ENCODE peak calls at places on chromosomes 13 and 19, in eight cellular contexts. I is CD8-positive, alpha-beta memory T cell; S is A549; H is breast epithelium; W is CD8-positive, alpha-beta T cell; A is ovary; M is endodermal cell; N is small intestine. B is an unnamed sample. For H3K4me1 and H3K9me3, the result is how much of the 10 kb centered on the place peaks cover.

GRCh38 chr13:109243311-109243951 is 543.0 kb downstream of the IRS2 start:
- DNase-seq in I (no peak), S (peak), H (peak), W (no peak), A (no peak), M (peak), N (no peak), B (no peak)

GRCh38 chr19:10625003-10625761 is at the start of gene SLC44A2:
- DNase-seq in I (no peak), S (peak), H (peak), W (no peak), A (peak), M (peak), N (peak), B (no peak)

GRCh38 chr19:11365557-11366117 is 8.8 kb upstream of the SWSAP1 start:
- DNase-seq in I (no peak), S (no peak), H (no peak), W (no peak), A (no peak), M (no peak), N (no peak), B (no peak)

GRCh38 chr19:4431808-4432674 is 25.6 kb downstream of the UBXN6 start:
- DNase-seq in I (no peak), S (no peak), H (no peak), W (no peak), A (no peak), M (peak), N (no peak), B (no peak)

GRCh38 chr13:37409756-37410155 is 188.8 kb downstream of the POSTN start:
- DNase-seq in I (no peak), S (no peak), H (no peak), W (no peak), A (no peak), M (no peak), N (no peak), B (no peak)

GRCh38 chr13:75798353-75799245 is 162.5 kb downstream of the LMO7 start:
- DNase-seq in I (no peak), S (no peak), H (no peak), W (no peak), A (no peak), M (no peak), N (peak), B (no peak)

GRCh38 chr19:38243279-38243673 is 12.9 kb downstream of the PPP1R14A start:
- DNase-seq in I (no peak), S (no peak), H (no peak), W (no peak), A (no peak), M (no peak), N (no peak), B (no peak)

GRCh38 chr19:10961073-10961762 is 388 bp downstream of the SMARCA4 start:
- DNase-seq in I (no peak), S (no peak), H (peak), W (no peak), A (no peak), M (peak), N (no peak), B (no peak)

GRCh38 chr13:36531746-36532486 is 99.6 kb downstream of the CCNA1 start:
- DNase-seq in I (no peak), S (no peak), H (no peak), W (no peak), A (no peak), M (no peak), N (no peak), B (no peak)

GRCh38 chr13:51093574-51093973 is 17.5 kb downstream of the C13orf42 start:
- DNase-seq in I (no peak), S (no peak), H (no peak), W (no peak), A (no peak), M (no peak), N (no peak), B (no peak)

GRCh38 chr13:105665284-105665683 is 870.2 kb downstream of the EFNB2 start:
- DNase-seq in I (no peak), S (no peak), H (no peak), W (no peak), A (no peak), M (no peak), N (no peak), B (no peak)

GRCh38 chr19:31312004-31312403 is 37.2 kb downstream of the TSHZ3 start:
- DNase-seq in I (no peak), S (no peak), H (no peak), W (no peak), A (no peak), M (no peak), N (no peak), B (no peak)

GRCh38 chr13:92390217-92390616 is 836.4 kb upstream of the GPC6 start:
- DNase-seq in I (no peak), S (no peak), H (no peak), W (no peak), A (no peak), M (no peak), N (no peak), B (no peak)

GRCh38 chr19:401836-402535 is 7.0 kb downstream of the C2CD4C start:
- DNase-seq in I (no peak), S (no peak), H (no peak), W (no peak), A (no peak), M (no peak), N (no peak), B (no peak)

GRCh38 chr13:73754727-73755292 is 379.4 kb downstream of the KLF12 start:
- DNase-seq in I (no peak), S (peak), H (no peak), W (no peak), A (no peak), M (no peak), N (peak), B (no peak)

GRCh38 chr19:35292986-35293732 is 1.2 kb downstream of the MAG start:
- DNase-seq in I (no peak), S (no peak), H (no peak), W (no peak), A (no peak), M (peak), N (no peak), B (no peak)

GRCh38 chr13:38777347-38778107 is 90.7 kb downstream of the FREM2 start:
- DNase-seq in I (no peak), S (no peak), H (no peak), W (no peak), A (no peak), M (no peak), N (no peak), B (no peak)

GRCh38 chr13:45575146-45575829 is 40.3 kb downstream of the ERICH6B start:
- DNase-seq in I (no peak), S (no peak), H (no peak), W (no peak), A (no peak), M (no peak), N (no peak), B (no peak)

GRCh38 chr13:107005577-107005976 is 437.6 kb upstream of the ARGLU1 start:
- DNase-seq in I (no peak), S (no peak), H (no peak), W (no peak), A (no peak), M (no peak), N (no peak), B (no peak)

GRCh38 chr19:4578552-4579248 is 19.2 kb upstream of the SEMA6B start:
- DNase-seq in I (no peak), S (no peak), H (no peak), W (no peak), A (no peak), M (no peak), N (no peak), B (no peak)

GRCh38 chr13:110876592-110876991 is 38.3 kb downstream of the ANKRD10 start:
- DNase-seq in I (no peak), S (no peak), H (no peak), W (no peak), A (no peak), M (peak), N (no peak), B (no peak)

GRCh38 chr13:26961890-26962615 is 201.5 kb upstream of the GPR12 start:
- DNase-seq in I (no peak), S (no peak), H (no peak), W (no peak), A (no peak), M (no peak), N (peak), B (no peak)

GRCh38 chr13:75749407-75749806 is 113.3 kb downstream of the LMO7 start:
- DNase-seq in I (no peak), S (no peak), H (no peak), W (no peak), A (no peak), M (no peak), N (no peak), B (no peak)

GRCh38 chr19:31537136-31537535 is 187.9 kb upstream of the TSHZ3 start:
- DNase-seq in I (no peak), S (no peak), H (no peak), W (no peak), A (no peak), M (no peak), N (no peak), B (no peak)

GRCh38 chr19:48510421-48511268 is 990 bp downstream of the LMTK3 start:
- DNase-seq in I (peak), S (no peak), H (peak), W (peak), A (peak), M (peak), N (peak), B (no peak)

GRCh38 chr13:109383683-109384082 is 402.7 kb downstream of the IRS2 start:
- DNase-seq in I (no peak), S (no peak), H (no peak), W (no peak), A (no peak), M (no peak), N (no peak), B (no peak)

GRCh38 chr13:69109891-69110525 is 997.6 kb upstream of the ATXN8OS start:
- DNase-seq in I (no peak), S (no peak), H (no peak), W (no peak), A (no peak), M (peak), N (no peak), B (no peak)

GRCh38 chr19:39833464-39834286 is at the start of gene DYRK1B:
- DNase-seq in I (peak), S (peak), H (peak), W (peak), A (peak), M (peak), N (peak), B (peak)

DNA sequence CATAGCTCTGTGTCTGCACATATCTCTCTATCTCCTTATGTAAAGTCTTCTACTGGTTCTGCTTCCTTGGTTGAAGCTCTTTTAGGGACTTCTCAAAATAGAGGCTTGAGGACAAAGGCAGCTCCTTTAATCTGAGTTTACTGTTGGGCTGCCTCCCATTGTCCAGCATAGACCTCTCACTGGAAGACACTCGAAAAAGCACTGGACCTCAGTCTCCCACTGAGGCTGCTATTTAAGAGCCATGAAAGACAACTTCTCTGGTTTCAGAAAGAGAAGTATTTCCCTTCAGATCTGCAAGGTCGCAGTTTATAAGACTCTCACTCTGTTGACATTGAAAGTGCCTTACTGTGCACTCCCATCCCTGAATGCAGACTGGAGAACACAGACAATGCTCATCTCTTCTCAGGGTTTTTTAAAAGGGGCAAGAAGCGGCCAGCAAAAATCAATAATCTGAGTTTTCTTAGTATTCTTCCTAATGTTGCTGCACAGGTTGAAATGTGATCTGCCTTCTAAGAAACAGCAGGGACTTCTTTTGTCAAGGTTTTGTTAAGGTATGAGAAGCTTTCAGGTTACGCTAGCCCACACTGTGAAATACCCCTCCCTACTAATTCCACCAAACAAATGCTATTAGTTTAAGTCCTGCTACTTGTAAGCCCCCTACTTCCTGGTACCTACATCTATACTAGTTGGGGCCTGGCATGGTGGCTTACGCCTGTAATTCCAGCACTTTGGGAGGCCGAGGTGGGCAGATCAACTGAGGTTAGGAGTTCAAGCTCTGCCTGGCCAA is 450.0 kb upstream of the SLC10A2 start:
- DNase-seq in I (no peak), S (no peak), H (no peak), W (no peak), A (no peak), M (peak), N (no peak), B (no peak)
- H3K27ac ChIP-seq in I (no peak), S (no peak), H (no peak), W (no peak), A (no peak), M (peak), N (no peak), B (no peak)

GRCh38 chr13:40961224-40961623 is 57.9 kb downstream of the ELF1 start:
- DNase-seq in I (no peak), S (no peak), H (no peak), W (no peak), A (no peak), M (no peak), N (no peak), B (no peak)

GRCh38 chr13:40963927-40964326 is 55.2 kb downstream of the ELF1 start:
- DNase-seq in I (no peak), S (peak), H (no peak), W (no peak), A (no peak), M (no peak), N (peak), B (no peak)

GRCh38 chr13:40958655-40959054 is 60.5 kb downstream of the ELF1 start:
- DNase-seq in I (no peak), S (no peak), H (no peak), W (no peak), A (no peak), M (no peak), N (no peak), B (no peak)

GRCh38 chr13:40960721-40961120 is 58.4 kb downstream of the ELF1 start:
- DNase-seq in I (no peak), S (no peak), H (no peak), W (no peak), A (no peak), M (no peak), N (no peak), B (no peak)

DNA sequence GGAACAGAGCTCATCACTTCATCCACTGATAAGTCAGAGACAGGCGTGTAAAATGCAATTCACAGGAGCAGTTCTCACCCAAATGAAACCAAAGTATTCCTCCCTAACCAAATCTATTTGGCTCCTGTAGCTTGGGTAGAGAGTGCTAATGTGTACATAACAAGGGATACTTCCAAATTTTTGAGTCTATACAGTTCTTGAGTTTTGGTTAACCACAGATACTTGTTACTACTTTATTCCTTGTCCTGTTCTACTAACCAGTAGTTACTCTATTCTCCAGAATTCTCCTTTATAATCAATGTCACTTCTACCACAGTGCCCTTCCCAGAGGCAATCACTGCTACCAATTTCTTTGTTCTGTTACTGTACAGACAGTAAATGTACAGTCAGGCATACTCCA is 57.3 kb downstream of the ELF1 start:
- DNase-seq in I (no peak), S (no peak), H (no peak), W (no peak), A (no peak), M (no peak), N (no peak), B (no peak)
- H3K4me1 ChIP-seq in I (half or more), S (under half), H (under half), W (half or more), A (under half), M (under half), N (under half), B (under half)

DNA sequence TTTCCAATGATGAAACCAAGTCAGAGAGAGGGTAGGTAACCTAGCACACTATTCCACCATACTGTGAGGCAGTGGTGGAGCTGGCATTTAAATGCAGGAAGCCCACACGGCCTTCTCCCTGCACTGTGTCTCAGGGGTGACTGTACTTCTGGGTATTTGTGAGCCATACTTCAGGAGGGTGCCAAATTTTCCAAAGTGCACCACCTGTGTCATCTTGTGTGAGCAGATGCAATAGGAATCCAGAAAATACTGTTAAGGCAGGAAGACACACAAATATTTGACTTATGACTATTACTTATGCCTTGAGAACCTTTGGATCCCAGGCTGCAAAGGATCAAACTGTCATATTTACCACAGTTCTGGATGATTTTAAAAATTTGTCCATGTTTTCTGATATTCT is 17.3 kb downstream of the ZNF229 start:
- DNase-seq in I (no peak), S (no peak), H (no peak), W (no peak), A (no peak), M (no peak), N (no peak), B (no peak)
- H3K9me3 ChIP-seq in I (under half), S (half or more), H (half or more), W (under half), A (half or more), M (half or more), N (under half), B (under half)

DNA sequence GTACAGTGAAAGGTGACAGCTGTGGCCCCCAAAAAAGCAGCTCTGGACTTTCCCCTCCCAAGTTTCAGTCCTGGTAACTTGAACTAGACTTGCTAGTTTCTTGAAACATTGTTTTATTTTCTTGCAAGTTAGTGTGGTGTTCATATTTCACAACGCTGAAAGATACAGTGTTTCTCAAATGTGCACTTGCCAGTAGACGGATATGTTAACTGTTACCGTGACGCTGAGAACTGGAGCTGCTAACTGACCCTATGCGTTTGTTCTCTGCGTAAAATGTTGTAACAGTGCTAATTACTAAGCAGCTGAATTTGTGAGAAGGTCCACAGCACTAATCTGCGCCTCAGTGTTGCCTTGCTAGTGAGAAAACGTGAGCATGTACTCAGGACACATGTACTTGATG is 79.6 kb downstream of the GGACT start:
- DNase-seq in I (no peak), S (no peak), H (no peak), W (no peak), A (no peak), M (no peak), N (no peak), B (no peak)
- H3K27ac ChIP-seq in I (no peak), S (no peak), H (no peak), W (no peak), A (no peak), M (no peak), N (no peak), B (no peak)

GRCh38 chr19:19352823-19353222 is 32.2 kb downstream of the MAU2 start:
- DNase-seq in I (no peak), S (no peak), H (no peak), W (no peak), A (no peak), M (no peak), N (no peak), B (no peak)
- H3K4me1 ChIP-seq in I (under half), S (under half), H (under half), W (under half), A (under half), M (under half), N (under half), B (under half)

GRCh38 chr19:41670755-41671154 is 17.3 kb downstream of the CEACAM7 start:
- DNase-seq in I (no peak), S (no peak), H (no peak), W (no peak), A (no peak), M (no peak), N (no peak), B (no peak)
- H3K9me3 ChIP-seq in I (under half), S (under half), H (under half), W (under half), A (under half), M (under half), N (under half), B (under half)

GRCh38 chr13:112348642-112349345 is 27.4 kb upstream of the SPACA7 start:
- DNase-seq in I (no peak), S (no peak), H (no peak), W (no peak), A (no peak), M (no peak), N (no peak), B (no peak)

GRCh38 chr13:112345826-112346172 is 30.4 kb upstream of the SPACA7 start:
- DNase-seq in I (no peak), S (no peak), H (no peak), W (no peak), A (no peak), M (no peak), N (no peak), B (no peak)

GRCh38 chr13:112346173-112346898 is 29.8 kb upstream of the SPACA7 start:
- DNase-seq in I (no peak), S (no peak), H (no peak), W (no peak), A (no peak), M (peak), N (no peak), B (no peak)

GRCh38 chr13:112349681-112350080 is 26.5 kb upstream of the SPACA7 start:
- DNase-seq in I (no peak), S (no peak), H (no peak), W (no peak), A (no peak), M (no peak), N (no peak), B (no peak)

DNA sequence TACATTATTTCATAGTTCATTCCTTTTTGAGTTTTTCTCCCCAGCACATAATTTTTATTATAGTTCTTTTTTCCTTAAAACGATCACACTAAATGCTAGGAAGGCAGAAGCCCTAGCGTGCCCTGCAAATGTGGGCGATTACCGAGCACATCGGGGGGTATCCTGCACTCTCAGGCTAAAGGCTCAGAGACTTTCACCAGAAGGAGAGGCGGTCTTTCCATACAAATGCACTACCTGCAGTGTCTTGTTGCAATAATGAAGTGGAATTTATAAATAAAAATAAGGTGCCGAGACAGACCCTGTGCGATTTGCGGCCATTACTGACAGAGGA is 29.3 kb upstream of the SPACA7 start:
- DNase-seq in I (no peak), S (no peak), H (no peak), W (no peak), A (no peak), M (peak), N (no peak), B (no peak)
- H3K27ac ChIP-seq in I (no peak), S (no peak), H (no peak), W (no peak), A (no peak), M (no peak), N (no peak), B (no peak)

B was measured in esophagus squamous epithelium.